ENCODE peak calls at places on chromosomes 4 and X, in ten cellular contexts. I, P, Q, T, X, W, Z, S, F and R are unnamed samples.

GRCh38 chr4:129218355-129218754 is 122.4 kb downstream of the C4orf33 start:
- DNase-seq in I (no peak), P (no peak), Q (peak; percentile 77), T (peak; percentile 22), X (peak; percentile 36), W (no peak), Z (no peak), S (peak; percentile 59), F (peak; percentile 44), R (peak; percentile 2)

GRCh38 chrX:25131055-25131454 is 115.3 kb upstream of the ARX start:
- DNase-seq in I (no peak), P (no peak), Q (peak; percentile 1), T (peak; percentile 23), X (no peak), W (no peak), Z (no peak), S (peak; percentile 2), F (no peak), R (no peak)

GRCh38 chr4:134337584-134337983 is 136.0 kb upstream of the PABPC4L start:
- DNase-seq in I (no peak), P (no peak), Q (no peak), T (peak; percentile 3), X (no peak), W (no peak), Z (no peak), S (peak; percentile 20), F (no peak), R (peak; percentile 32)

GRCh38 chr4:111689731-111690130 is 455.5 kb upstream of the FAM241A start:
- DNase-seq in I (no peak), P (no peak), Q (no peak), T (peak; percentile 53), X (no peak), W (no peak), Z (no peak), S (no peak), F (no peak), R (no peak)

GRCh38 chr4:2071252-2071911 is 12.3 kb downstream of the NAT8L start:
- DNase-seq in I (no peak), P (no peak), Q (peak; percentile 12), T (no peak), X (no peak), W (no peak), Z (peak; percentile 74), S (no peak), F (no peak), R (no peak)

GRCh38 chrX:129686422-129686948 is 31.7 kb upstream of the APLN start:
- DNase-seq in I (no peak), P (no peak), Q (no peak), T (no peak), X (no peak), W (no peak), Z (peak; percentile 54), S (no peak), F (no peak), R (no peak)

GRCh38 chrX:18574591-18574990 is 97.3 kb downstream of the RS1 start:
- DNase-seq in I (peak; percentile 24), P (no peak), Q (peak; percentile 89), T (peak; percentile 67), X (no peak), W (no peak), Z (no peak), S (peak; percentile 74), F (peak; percentile 25), R (peak; percentile 10)

GRCh38 chr4:13905543-13905942 is 278.0 kb upstream of the BOD1L1 start:
- DNase-seq in I (no peak), P (no peak), Q (no peak), T (peak; percentile 94), X (no peak), W (no peak), Z (no peak), S (peak; percentile 96), F (no peak), R (no peak)

GRCh38 chr4:182318256-182318655 is 75.1 kb downstream of the TENM3 start:
- DNase-seq in I (no peak), P (no peak), Q (no peak), T (peak; percentile 37), X (no peak), W (no peak), Z (no peak), S (no peak), F (no peak), R (no peak)

GRCh38 chrX:19121898-19122640 is at the start of gene ADGRG2:
- DNase-seq in I (no peak), P (no peak), Q (peak; percentile 53), T (peak; percentile 15), X (peak; percentile 46), W (no peak), Z (peak; percentile 88), S (no peak), F (peak; percentile 8), R (peak; percentile 53)

GRCh38 chrX:108307408-108308085 is 130.7 kb downstream of the COL4A6 start:
- DNase-seq in I (no peak), P (no peak), Q (no peak), T (peak; percentile 63), X (no peak), W (no peak), Z (no peak), S (peak; percentile 60), F (no peak), R (no peak)

GRCh38 chrX:150062292-150063137 is 124.2 kb upstream of the EOLA2 start:
- DNase-seq in I (peak; percentile 72), P (no peak), Q (no peak), T (peak; percentile 45), X (no peak), W (no peak), Z (no peak), S (peak; percentile 23), F (no peak), R (peak; percentile 39)

GRCh38 chr4:54228563-54229501 is at the start of gene PDGFRA:
- DNase-seq in I (peak; percentile 82), P (no peak), Q (peak; percentile 9), T (peak; percentile 89), X (no peak), W (no peak), Z (peak; percentile 62), S (peak; percentile 18), F (no peak), R (no peak)

GRCh38 chrX:49793686-49794085 is 35.4 kb upstream of the PAGE4 start:
- DNase-seq in I (no peak), P (no peak), Q (no peak), T (no peak), X (no peak), W (no peak), Z (no peak), S (no peak), F (no peak), R (no peak)

GRCh38 chr4:139419388-139419914 is 34.5 kb upstream of the RAB33B start:
- DNase-seq in I (peak; percentile 45), P (no peak), Q (peak; percentile 23), T (peak; percentile 92), X (no peak), W (peak; percentile 49), Z (no peak), S (peak; percentile 66), F (no peak), R (no peak)